ENCODE peak calls at places on chromosomes 2 and 18, in nine cellular contexts. M is pancreas, I is heart right ventricle, H is A673, C is right cardiac atrium, W is Peyer's patch, R is fibroblast of lung, P is GM23248, A is left ventricle myocardium inferior. O is an unnamed sample.

GRCh38 chr18:62329676-62330454 is 4.8 kb downstream of the TNFRSF11A start:
- DNase-seq in C (peak; percentile 88), H (no peak), I (peak; percentile 59), P (peak; percentile 92), W (no peak), A (peak; percentile 59), R (peak; percentile 83), M (peak; percentile 43), O (peak; percentile 89)

GRCh38 chr2:24076849-24077534 is 866 bp upstream of the SF3B6 start:
- DNase-seq in P (peak; percentile 55), H (no peak), W (peak; percentile 23), R (peak; percentile 11), C (no peak), M (no peak), I (no peak), A (no peak), O (no peak)

GRCh38 chr18:24659837-24660720 is 199.6 kb downstream of the HRH4 start:
- DNase-seq in R (no peak), P (peak; percentile 61), I (peak; percentile 35), H (peak; percentile 6), C (peak; percentile 85), W (peak; percentile 53), M (no peak), A (peak; percentile 53), O (no peak)

GRCh38 chr2:240876475-240877251 is 8.0 kb downstream of the AGXT start:
- DNase-seq in W (no peak), C (peak; percentile 59), M (peak; percentile 61), R (no peak), I (peak; percentile 14), A (no peak), P (no peak), H (no peak), O (no peak)

GRCh38 chr2:238090887-238091286 is 9.3 kb upstream of the ESPNL start:
- DNase-seq in C (no peak), I (no peak), W (no peak), H (no peak), P (no peak), M (no peak), A (no peak), R (no peak), O (no peak)

GRCh38 chr2:73203055-73203681 is 794 bp downstream of the NOTO start:
- DNase-seq in P (no peak), R (peak; percentile 13), A (no peak), H (no peak), W (no peak), C (no peak), M (no peak), I (no peak), O (no peak)

GRCh38 chr2:43542285-43542933 is 53.4 kb downstream of the THADA start:
- DNase-seq in R (peak; percentile 44), H (peak; percentile 63), C (no peak), M (no peak), W (no peak), A (no peak), P (peak; percentile 77), I (no peak), O (peak; percentile 66)

GRCh38 chr2:68775272-68775847 is 40.7 kb downstream of the ARHGAP25 start:
- DNase-seq in M (no peak), C (no peak), P (no peak), I (no peak), A (peak; percentile 18), R (no peak), W (no peak), H (no peak), O (no peak)

GRCh38 chr2:142756430-142756829 is 121.0 kb upstream of the KYNU start:
- DNase-seq in A (no peak), P (peak; percentile 65), I (no peak), W (no peak), H (no peak), M (no peak), C (no peak), R (peak; percentile 73), O (no peak)

GRCh38 chr2:234846589-234847363 is 105.0 kb upstream of the SH3BP4 start:
- DNase-seq in R (no peak), P (no peak), I (no peak), A (no peak), M (no peak), C (no peak), H (no peak), W (no peak), O (no peak)

GRCh38 chr18:36441872-36442271 is 144.4 kb downstream of the FHOD3 start:
- DNase-seq in P (peak; percentile 79), R (peak; percentile 92), W (no peak), A (no peak), I (no peak), C (no peak), H (no peak), M (no peak), O (no peak)

GRCh38 chr2:219509780-219510511 is 4.3 kb upstream of the ASIC4 start:
- DNase-seq in C (peak; percentile 82), M (peak; percentile 73), W (peak; percentile 37), R (peak; percentile 51), H (peak; percentile 72), I (peak; percentile 45), A (peak; percentile 51), P (peak; percentile 79), O (peak; percentile 28)

GRCh38 chr2:64807417-64807816 is 153.7 kb upstream of the SERTAD2 start:
- DNase-seq in P (peak; percentile 100), I (no peak), M (no peak), C (no peak), H (peak; percentile 32), A (no peak), R (peak; percentile 100), W (no peak), O (peak; percentile 41)

GRCh38 chr2:238704471-238705230 is 143.2 kb upstream of the TWIST2 start:
- DNase-seq in R (no peak), P (no peak), W (no peak), I (no peak), C (no peak), H (no peak), M (no peak), A (no peak), O (no peak)

GRCh38 chr2:149056541-149056940 is 18.0 kb downstream of the LYPD6B start:
- DNase-seq in P (no peak), W (no peak), C (no peak), R (no peak), M (no peak), I (no peak), A (no peak), H (peak; percentile 17), O (no peak)

GRCh38 chr2:120933693-120934092 is 198.0 kb downstream of the GLI2 start:
- DNase-seq in M (no peak), A (no peak), W (no peak), H (no peak), C (no peak), I (no peak), P (no peak), R (no peak), O (no peak)

GRCh38 chr2:120935339-120936313 is 200.0 kb downstream of the GLI2 start:
- DNase-seq in P (peak; percentile 76), I (no peak), W (no peak), A (no peak), H (no peak), R (peak; percentile 92), M (no peak), C (no peak), O (no peak)

GRCh38 chr2:120932881-120933280 is 197.2 kb downstream of the GLI2 start:
- DNase-seq in H (no peak), I (no peak), A (no peak), P (no peak), W (no peak), R (no peak), M (no peak), C (no peak), O (no peak)

GRCh38 chr2:120934891-120935338 is 199.2 kb downstream of the GLI2 start:
- DNase-seq in H (peak; percentile 48), P (peak; percentile 99), A (no peak), W (no peak), I (no peak), M (no peak), R (peak; percentile 96), C (peak; percentile 30), O (no peak)

DNA sequence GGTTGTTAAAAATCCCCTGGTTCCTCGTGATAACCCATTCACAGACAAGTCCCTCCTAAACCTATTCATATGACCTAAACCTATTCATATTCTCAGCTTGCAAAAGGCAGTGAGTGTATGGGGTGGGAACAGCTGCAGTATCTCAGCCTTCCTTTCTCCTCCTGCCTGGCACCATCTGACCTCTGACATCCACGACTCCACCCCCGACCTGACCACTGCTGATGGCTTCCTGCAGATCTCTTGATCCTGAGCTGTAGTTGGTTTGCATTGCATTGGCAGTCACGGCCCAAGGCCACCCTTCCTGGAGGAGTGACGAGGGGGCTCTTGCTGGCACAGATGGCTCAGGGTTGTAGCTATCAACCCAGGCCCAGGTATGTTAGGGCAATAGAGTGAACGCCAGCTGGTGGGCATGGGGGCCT is 198.6 kb downstream of the GLI2 start:
- DNase-seq in I (no peak), W (no peak), C (no peak), P (peak; percentile 43), H (no peak), A (no peak), R (no peak), M (no peak), O (no peak)
- H3K4me1 ChIP-seq in I (peaks cover 8% of the 10 kb centered on the region), W (peaks cover 4% of the 10 kb centered on the region), C (peaks cover 8% of the 10 kb centered on the region), P (peaks cover 77% of the 10 kb centered on the region), H (peaks cover 7% of the 10 kb centered on the region), A (peaks cover 25% of the 10 kb centered on the region), R (peaks cover 50% of the 10 kb centered on the region), M (no peaks in the 10 kb centered on the region), O (no peaks in the 10 kb centered on the region)

DNA sequence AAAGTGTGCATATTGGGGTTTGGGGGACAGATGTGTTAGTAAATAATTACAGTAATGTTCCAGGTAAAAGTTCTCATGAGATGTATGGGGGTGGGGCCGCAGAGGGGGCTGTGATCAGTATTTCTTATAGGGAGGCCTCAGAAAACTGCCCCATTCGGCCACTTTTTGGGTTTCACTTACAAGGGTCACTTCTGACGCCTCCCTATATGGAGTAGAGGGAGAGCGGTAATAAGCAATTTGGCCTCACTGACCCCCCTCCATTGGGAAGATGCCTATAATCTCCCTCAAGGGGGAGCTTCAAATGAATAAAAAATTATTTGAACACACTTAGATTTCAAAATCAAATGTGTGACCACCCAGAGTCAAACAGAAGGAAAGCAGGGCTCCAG is 2.9 kb downstream of the SCTR start:
- DNase-seq in C (no peak), M (no peak), P (no peak), R (no peak), I (no peak), A (no peak), H (no peak), W (no peak), O (no peak)
- H3K27me3 ChIP-seq in C (no peaks in the 10 kb centered on the region), M (peaks cover 4% of the 10 kb centered on the region), P (peaks cover 55% of the 10 kb centered on the region), R (peaks cover 17% of the 10 kb centered on the region), I (peaks cover 45% of the 10 kb centered on the region), A (peaks cover 49% of the 10 kb centered on the region), H (peaks cover 4% of the 10 kb centered on the region), W (peaks cover 10% of the 10 kb centered on the region), O (peaks cover 10% of the 10 kb centered on the region)

DNA sequence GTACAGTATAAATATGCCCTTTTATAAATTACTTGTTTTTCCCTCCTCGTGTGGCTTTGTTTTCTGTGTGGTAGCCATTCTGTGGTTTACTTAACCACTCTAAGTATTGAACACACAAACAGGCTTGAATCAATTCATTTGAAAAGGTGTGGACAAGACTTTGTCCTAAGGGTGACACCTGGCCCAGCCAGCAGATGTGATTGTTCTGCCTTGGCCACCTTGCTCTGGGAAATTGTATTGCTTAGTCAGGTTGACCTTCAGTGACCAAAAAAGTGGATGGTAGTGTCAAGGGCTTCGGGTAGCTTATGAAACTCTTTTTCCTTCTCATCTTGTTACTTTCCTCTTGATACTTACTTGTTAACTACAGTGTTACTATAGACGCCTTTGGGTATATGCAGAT is 61.9 kb downstream of the DGKD start:
- DNase-seq in A (no peak), R (no peak), C (no peak), W (no peak), I (no peak), P (no peak), H (no peak), M (no peak), O (no peak)
- H3K27ac ChIP-seq in A (peak overlapping the region; percentile 80), R (no peak overlapping the region), C (no peak overlapping the region), W (peak overlapping the region; percentile 73), I (peak overlapping the region; percentile 58), P (no peak overlapping the region), H (no peak overlapping the region), M (no peak overlapping the region), O (no peak overlapping the region)

GRCh38 chr2:54603357-54603756 is 120.1 kb upstream of the EML6 start:
- DNase-seq in I (no peak), W (no peak), C (no peak), M (no peak), P (no peak), H (no peak), R (peak; percentile 30), A (no peak), O (no peak)
- H3K4me1 ChIP-seq in I (peaks cover 100% of the 10 kb centered on the region), W (peaks cover 5% of the 10 kb centered on the region), C (peaks cover 55% of the 10 kb centered on the region), M (peaks cover 27% of the 10 kb centered on the region), P (peaks cover 41% of the 10 kb centered on the region), H (peaks cover 21% of the 10 kb centered on the region), R (peaks cover 9% of the 10 kb centered on the region), A (peaks cover 100% of the 10 kb centered on the region), O (peaks cover 78% of the 10 kb centered on the region)